ENCODE peak calls at places on chromosomes 2 and 18, in six cellular contexts. One of them, this sample, is unnamed.

GRCh38 chr2:15058015-15058414 is 425.5 kb downstream of the LRATD1 start:
- DNase-seq in substantia nigra: no peak
- DNase-seq in mesenchymal stem cell: no peak
- DNase-seq in CD4-positive, alpha-beta T cell: no peak
- DNase-seq in IMR-90: no peak
- DNase-seq in coronary artery: no peak
- DNase-seq in this sample: no peak

GRCh38 chr2:240387669-240388358 is 47.6 kb upstream of the GPC1 start:
- DNase-seq in mesenchymal stem cell: peak
- DNase-seq in IMR-90: peak
- DNase-seq in coronary artery: peak
- DNase-seq in CD4-positive, alpha-beta T cell: no peak
- DNase-seq in substantia nigra: no peak
- DNase-seq in this sample: peak

GRCh38 chr2:146927080-146927714 is 917.6 kb upstream of the ACVR2A start:
- DNase-seq in coronary artery: no peak
- DNase-seq in IMR-90: peak
- DNase-seq in CD4-positive, alpha-beta T cell: no peak
- DNase-seq in substantia nigra: peak
- DNase-seq in mesenchymal stem cell: peak
- DNase-seq in this sample: peak

GRCh38 chr18:79495591-79496071 is 99.9 kb downstream of the NFATC1 start:
- DNase-seq in IMR-90: no peak
- DNase-seq in mesenchymal stem cell: no peak
- DNase-seq in CD4-positive, alpha-beta T cell: no peak
- DNase-seq in coronary artery: no peak
- DNase-seq in substantia nigra: no peak
- DNase-seq in this sample: peak

GRCh38 chr2:201833796-201834195 is 27.5 kb downstream of the CDK15 start:
- DNase-seq in IMR-90: no peak
- DNase-seq in CD4-positive, alpha-beta T cell: no peak
- DNase-seq in substantia nigra: no peak
- DNase-seq in mesenchymal stem cell: no peak
- DNase-seq in coronary artery: no peak
- DNase-seq in this sample: no peak

GRCh38 chr2:105517814-105518705 is 119.2 kb upstream of the FHL2 start:
- DNase-seq in mesenchymal stem cell: peak
- DNase-seq in IMR-90: no peak
- DNase-seq in coronary artery: peak
- DNase-seq in CD4-positive, alpha-beta T cell: no peak
- DNase-seq in substantia nigra: no peak
- DNase-seq in this sample: no peak

GRCh38 chr2:190587106-190587505 is 52.6 kb upstream of the NEMP2 start:
- DNase-seq in coronary artery: no peak
- DNase-seq in CD4-positive, alpha-beta T cell: no peak
- DNase-seq in substantia nigra: no peak
- DNase-seq in IMR-90: no peak
- DNase-seq in mesenchymal stem cell: no peak
- DNase-seq in this sample: no peak

GRCh38 chr2:236107536-236107935 is 60.6 kb downstream of the GBX2 start:
- DNase-seq in IMR-90: no peak
- DNase-seq in mesenchymal stem cell: no peak
- DNase-seq in CD4-positive, alpha-beta T cell: no peak
- DNase-seq in substantia nigra: no peak
- DNase-seq in coronary artery: no peak
- DNase-seq in this sample: no peak

GRCh38 chr2:30414951-30415350 is 32.1 kb upstream of the LCLAT1 start:
- DNase-seq in mesenchymal stem cell: no peak
- DNase-seq in coronary artery: no peak
- DNase-seq in CD4-positive, alpha-beta T cell: no peak
- DNase-seq in substantia nigra: no peak
- DNase-seq in IMR-90: peak
- DNase-seq in this sample: no peak

GRCh38 chr18:77073336-77074093 is 59.1 kb downstream of the MBP start:
- DNase-seq in CD4-positive, alpha-beta T cell: no peak
- DNase-seq in mesenchymal stem cell: no peak
- DNase-seq in coronary artery: no peak
- DNase-seq in IMR-90: no peak
- DNase-seq in substantia nigra: no peak
- DNase-seq in this sample: no peak

GRCh38 chr2:233203060-233203459 is 48.4 kb upstream of the ATG16L1 start:
- DNase-seq in CD4-positive, alpha-beta T cell: no peak
- DNase-seq in coronary artery: no peak
- DNase-seq in mesenchymal stem cell: no peak
- DNase-seq in IMR-90: no peak
- DNase-seq in substantia nigra: no peak
- DNase-seq in this sample: no peak

GRCh38 chr2:71804251-71804650 is 343.4 kb downstream of the CYP26B1 start:
- DNase-seq in substantia nigra: no peak
- DNase-seq in IMR-90: no peak
- DNase-seq in CD4-positive, alpha-beta T cell: no peak
- DNase-seq in mesenchymal stem cell: no peak
- DNase-seq in coronary artery: peak
- DNase-seq in this sample: no peak

GRCh38 chr2:56130463-56131070 is 53.2 kb upstream of the CCDC85A start:
- DNase-seq in mesenchymal stem cell: peak
- DNase-seq in IMR-90: peak
- DNase-seq in substantia nigra: no peak
- DNase-seq in CD4-positive, alpha-beta T cell: no peak
- DNase-seq in coronary artery: no peak
- DNase-seq in this sample: no peak

GRCh38 chr2:152635635-152636298 is 81.5 kb downstream of the PRPF40A start:
- DNase-seq in substantia nigra: no peak
- DNase-seq in coronary artery: no peak
- DNase-seq in CD4-positive, alpha-beta T cell: peak
- DNase-seq in IMR-90: peak
- DNase-seq in mesenchymal stem cell: peak
- DNase-seq in this sample: peak

GRCh38 chr2:128411431-128411830 is 92.8 kb upstream of the HS6ST1 start:
- DNase-seq in CD4-positive, alpha-beta T cell: no peak
- DNase-seq in mesenchymal stem cell: no peak
- DNase-seq in substantia nigra: no peak
- DNase-seq in coronary artery: peak
- DNase-seq in IMR-90: no peak
- DNase-seq in this sample: no peak

GRCh38 chr2:96156011-96156820 is 11.0 kb upstream of the DUSP2 start:
- DNase-seq in CD4-positive, alpha-beta T cell: no peak
- DNase-seq in coronary artery: no peak
- DNase-seq in mesenchymal stem cell: no peak
- DNase-seq in IMR-90: no peak
- DNase-seq in substantia nigra: no peak
- DNase-seq in this sample: no peak

GRCh38 chr18:61360440-61361383 is 27.5 kb downstream of the CDH20 start:
- DNase-seq in coronary artery: no peak
- DNase-seq in substantia nigra: no peak
- DNase-seq in mesenchymal stem cell: no peak
- DNase-seq in IMR-90: no peak
- DNase-seq in CD4-positive, alpha-beta T cell: no peak
- DNase-seq in this sample: no peak

GRCh38 chr2:106841886-106842645 is 43.9 kb downstream of the ST6GAL2 start:
- DNase-seq in mesenchymal stem cell: no peak
- DNase-seq in IMR-90: no peak
- DNase-seq in substantia nigra: no peak
- DNase-seq in CD4-positive, alpha-beta T cell: no peak
- DNase-seq in coronary artery: no peak
- DNase-seq in this sample: no peak

GRCh38 chr18:61096231-61096630 is 237.0 kb upstream of the CDH20 start:
- DNase-seq in mesenchymal stem cell: no peak
- DNase-seq in substantia nigra: no peak
- DNase-seq in CD4-positive, alpha-beta T cell: no peak
- DNase-seq in coronary artery: no peak
- DNase-seq in IMR-90: no peak
- DNase-seq in this sample: no peak

GRCh38 chr2:236968101-236968886 is 117.4 kb upstream of the COPS8 start:
- DNase-seq in CD4-positive, alpha-beta T cell: peak
- DNase-seq in coronary artery: peak
- DNase-seq in IMR-90: no peak
- DNase-seq in mesenchymal stem cell: no peak
- DNase-seq in substantia nigra: no peak
- DNase-seq in this sample: no peak

GRCh38 chr2:208294482-208295024 is 28.5 kb downstream of the PIKFYVE start:
- DNase-seq in mesenchymal stem cell: no peak
- DNase-seq in substantia nigra: no peak
- DNase-seq in IMR-90: no peak
- DNase-seq in CD4-positive, alpha-beta T cell: no peak
- DNase-seq in coronary artery: no peak
- DNase-seq in this sample: no peak

GRCh38 chr2:165699931-165700330 is 94.1 kb downstream of the GALNT3 start:
- DNase-seq in coronary artery: no peak
- DNase-seq in substantia nigra: no peak
- DNase-seq in IMR-90: no peak
- DNase-seq in CD4-positive, alpha-beta T cell: no peak
- DNase-seq in mesenchymal stem cell: no peak
- DNase-seq in this sample: no peak

GRCh38 chr2:8006181-8006580 is 675.7 kb upstream of the ID2 start:
- DNase-seq in coronary artery: no peak
- DNase-seq in mesenchymal stem cell: no peak
- DNase-seq in substantia nigra: no peak
- DNase-seq in IMR-90: no peak
- DNase-seq in CD4-positive, alpha-beta T cell: no peak
- DNase-seq in this sample: no peak
- H3K27ac ChIP-seq in coronary artery: no peak
- H3K27ac ChIP-seq in mesenchymal stem cell: no peak
- H3K27ac ChIP-seq in substantia nigra: no peak
- H3K27ac ChIP-seq in IMR-90: no peak
- H3K27ac ChIP-seq in CD4-positive, alpha-beta T cell: no peak
- H3K27ac ChIP-seq in this sample: no peak

DNA sequence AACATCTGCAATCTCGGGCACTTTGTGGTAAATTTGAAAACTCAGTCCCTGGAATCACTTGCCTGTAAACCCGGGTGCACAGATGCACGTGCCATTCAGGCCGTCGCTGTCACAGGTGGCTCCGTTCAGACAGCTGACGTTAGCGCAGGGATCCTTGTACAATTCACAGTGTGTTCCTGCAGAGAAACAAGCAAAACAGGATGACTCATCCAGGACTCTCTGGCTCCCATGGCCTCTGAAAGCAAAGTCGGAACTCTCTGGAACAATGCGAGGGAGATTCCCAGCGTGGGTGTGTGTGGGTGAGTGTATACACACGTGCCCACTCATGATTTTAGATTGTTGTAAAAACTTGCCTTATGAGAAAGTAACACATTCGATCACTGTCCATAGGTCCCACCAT is 136.1 kb upstream of the PID1 start:
- DNase-seq in substantia nigra: peak
- DNase-seq in coronary artery: peak
- DNase-seq in IMR-90: peak
- DNase-seq in CD4-positive, alpha-beta T cell: no peak
- DNase-seq in mesenchymal stem cell: peak
- DNase-seq in this sample: peak
- H3K27ac ChIP-seq in substantia nigra: peak
- H3K27ac ChIP-seq in coronary artery: peak
- H3K27ac ChIP-seq in IMR-90: peak
- H3K27ac ChIP-seq in CD4-positive, alpha-beta T cell: no peak
- H3K27ac ChIP-seq in mesenchymal stem cell: no peak
- H3K27ac ChIP-seq in this sample: peak

DNA sequence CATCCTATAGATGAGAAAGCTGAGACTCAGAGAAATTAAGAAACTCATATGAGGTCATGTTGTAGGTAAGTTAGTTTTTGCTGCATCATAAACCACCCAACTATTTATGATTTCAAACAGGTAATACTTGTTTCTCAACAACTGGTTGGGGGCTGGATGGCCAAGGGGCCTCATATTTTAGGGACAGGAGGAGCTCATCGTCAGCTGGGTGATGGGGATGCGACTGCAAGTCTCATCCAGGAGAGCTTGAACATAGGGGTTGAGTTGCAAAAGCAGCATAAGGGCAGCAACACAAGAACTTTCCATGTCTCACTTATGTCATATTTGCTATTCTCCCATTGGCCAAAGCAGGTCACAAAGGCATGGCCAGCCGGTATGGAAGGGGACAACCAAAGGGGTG is 3.6 kb upstream of the RNU2-63P start:
- DNase-seq in substantia nigra: no peak
- DNase-seq in coronary artery: no peak
- DNase-seq in mesenchymal stem cell: no peak
- DNase-seq in IMR-90: no peak
- DNase-seq in CD4-positive, alpha-beta T cell: no peak
- DNase-seq in this sample: no peak
- H3K27ac ChIP-seq in substantia nigra: no peak
- H3K27ac ChIP-seq in coronary artery: no peak
- H3K27ac ChIP-seq in mesenchymal stem cell: no peak
- H3K27ac ChIP-seq in IMR-90: no peak
- H3K27ac ChIP-seq in CD4-positive, alpha-beta T cell: no peak
- H3K27ac ChIP-seq in this sample: no peak

GRCh38 chr2:108820439-108820838 is 33.9 kb downstream of the CCDC138 start:
- DNase-seq in mesenchymal stem cell: no peak
- DNase-seq in IMR-90: no peak
- DNase-seq in coronary artery: no peak
- DNase-seq in substantia nigra: no peak
- DNase-seq in CD4-positive, alpha-beta T cell: no peak
- DNase-seq in this sample: no peak
- H3K27ac ChIP-seq in mesenchymal stem cell: no peak
- H3K27ac ChIP-seq in IMR-90: no peak
- H3K27ac ChIP-seq in coronary artery: no peak
- H3K27ac ChIP-seq in substantia nigra: no peak
- H3K27ac ChIP-seq in CD4-positive, alpha-beta T cell: no peak
- H3K27ac ChIP-seq in this sample: no peak

GRCh38 chr2:39447266-39448168 is 10.4 kb upstream of the MAP4K3 start:
- DNase-seq in CD4-positive, alpha-beta T cell: no peak
- DNase-seq in coronary artery: no peak
- DNase-seq in substantia nigra: no peak
- DNase-seq in mesenchymal stem cell: no peak
- DNase-seq in IMR-90: peak
- DNase-seq in this sample: no peak

GRCh38 chr2:39452396-39452795 is 15.3 kb upstream of the MAP4K3 start:
- DNase-seq in mesenchymal stem cell: no peak
- DNase-seq in substantia nigra: no peak
- DNase-seq in CD4-positive, alpha-beta T cell: no peak
- DNase-seq in coronary artery: no peak
- DNase-seq in IMR-90: no peak
- DNase-seq in this sample: no peak

GRCh38 chr2:39451954-39452353 is 14.9 kb upstream of the MAP4K3 start:
- DNase-seq in coronary artery: no peak
- DNase-seq in IMR-90: no peak
- DNase-seq in CD4-positive, alpha-beta T cell: no peak
- DNase-seq in mesenchymal stem cell: no peak
- DNase-seq in substantia nigra: no peak
- DNase-seq in this sample: no peak

GRCh38 chr2:39445934-39446333 is 8.8 kb upstream of the MAP4K3 start:
- DNase-seq in coronary artery: no peak
- DNase-seq in substantia nigra: no peak
- DNase-seq in CD4-positive, alpha-beta T cell: no peak
- DNase-seq in IMR-90: no peak
- DNase-seq in mesenchymal stem cell: no peak
- DNase-seq in this sample: no peak

DNA sequence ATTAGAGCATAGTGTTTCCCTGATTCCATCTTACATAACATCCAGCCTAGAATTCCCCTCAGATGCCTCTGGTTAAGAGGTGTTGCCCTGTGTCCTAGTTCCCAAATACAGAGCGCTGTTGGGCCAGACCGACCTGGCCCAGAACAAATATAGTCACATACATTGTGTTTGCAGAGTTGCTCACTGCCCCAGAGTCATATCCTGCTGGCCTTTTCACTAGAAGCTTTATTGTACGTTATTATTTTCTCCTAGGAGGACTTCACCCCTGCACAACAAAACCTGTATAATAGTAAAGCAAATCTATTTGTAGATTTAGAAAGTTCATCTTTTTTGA is 11.1 kb upstream of the MAP4K3 start:
- DNase-seq in substantia nigra: no peak
- DNase-seq in IMR-90: no peak
- DNase-seq in mesenchymal stem cell: no peak
- DNase-seq in coronary artery: no peak
- DNase-seq in CD4-positive, alpha-beta T cell: no peak
- DNase-seq in this sample: no peak
- H3K27ac ChIP-seq in substantia nigra: no peak
- H3K27ac ChIP-seq in IMR-90: no peak
- H3K27ac ChIP-seq in mesenchymal stem cell: no peak
- H3K27ac ChIP-seq in coronary artery: no peak
- H3K27ac ChIP-seq in CD4-positive, alpha-beta T cell: no peak
- H3K27ac ChIP-seq in this sample: no peak

GRCh38 chr2:38090928-38091327 is 15.0 kb upstream of the CYP1B1 start:
- DNase-seq in coronary artery: no peak
- DNase-seq in IMR-90: no peak
- DNase-seq in mesenchymal stem cell: no peak
- DNase-seq in substantia nigra: no peak
- DNase-seq in CD4-positive, alpha-beta T cell: no peak
- DNase-seq in this sample: no peak
- H3K27ac ChIP-seq in coronary artery: no peak
- H3K27ac ChIP-seq in IMR-90: no peak
- H3K27ac ChIP-seq in mesenchymal stem cell: no peak
- H3K27ac ChIP-seq in substantia nigra: no peak
- H3K27ac ChIP-seq in CD4-positive, alpha-beta T cell: no peak
- H3K27ac ChIP-seq in this sample: no peak